ENCODE peak calls at places on chromosomes 12 and 14, in nine cellular contexts. H is aorta, P is keratinocyte, D is SJSA1, C is PC-3, Y is gastrocnemius medialis, O is stomach, V is upper lobe of right lung, G is uterus. J is an unnamed sample.

GRCh38 chr12:109264095-109264942 is 44.8 kb downstream of the FOXN4 start:
- DNase-seq in Y (no peak), V (peak), P (no peak), D (peak), C (peak), G (peak), O (peak), H (peak), J (no peak)

GRCh38 chr12:80056232-80056631 is 43.1 kb upstream of the OTOGL start:
- DNase-seq in Y (no peak), G (no peak), C (no peak), V (no peak), D (no peak), H (no peak), O (no peak), P (no peak), J (no peak)

GRCh38 chr14:32576088-32576795 is 247.1 kb downstream of the AKAP6 start:
- DNase-seq in D (peak), P (no peak), C (peak), O (peak), H (no peak), G (peak), Y (peak), V (no peak), J (peak)

GRCh38 chr12:5073838-5074237 is 30.2 kb downstream of the KCNA5 start:
- DNase-seq in Y (no peak), D (no peak), C (no peak), H (no peak), P (no peak), V (no peak), G (no peak), O (no peak), J (no peak)

GRCh38 chr14:50647282-50647681 is 20.8 kb downstream of the SAV1 start:
- DNase-seq in C (no peak), Y (no peak), O (no peak), H (no peak), D (no peak), V (no peak), G (no peak), P (no peak), J (no peak)

GRCh38 chr12:130298322-130298721 is 39.4 kb upstream of the PIWIL1 start:
- DNase-seq in Y (no peak), D (no peak), C (no peak), P (no peak), G (no peak), V (no peak), H (no peak), O (no peak), J (no peak)

GRCh38 chr12:39272934-39273770 is 169.8 kb downstream of the KIF21A start:
- DNase-seq in C (peak), H (no peak), V (no peak), D (peak), P (peak), O (no peak), G (no peak), Y (no peak), J (no peak)

GRCh38 chr12:54417712-54418440 is 1.2 kb downstream of the ITGA5 start:
- DNase-seq in C (no peak), G (peak), H (no peak), Y (no peak), O (no peak), P (no peak), V (no peak), D (no peak), J (no peak)

GRCh38 chr12:54404061-54405004 is 14.7 kb downstream of the ITGA5 start:
- DNase-seq in V (no peak), G (peak), C (peak), H (no peak), P (no peak), Y (no peak), D (peak), O (peak), J (peak)

GRCh38 chr14:72715910-72716268 is 178.0 kb downstream of the DPF3 start:
- DNase-seq in H (no peak), V (no peak), P (no peak), O (no peak), G (no peak), C (no peak), Y (peak), D (no peak), J (no peak)

GRCh38 chr12:123075591-123076171 is 75.2 kb downstream of the PITPNM2 start:
- DNase-seq in P (no peak), O (peak), H (no peak), C (peak), D (no peak), V (peak), Y (no peak), G (peak), J (peak)

GRCh38 chr12:123990512-123990911 is 17.5 kb downstream of the ZNF664 start:
- DNase-seq in D (no peak), G (peak), C (no peak), Y (no peak), H (no peak), V (no peak), O (no peak), P (no peak), J (no peak)

GRCh38 chr14:86015511-86015910 is 485.6 kb downstream of the FLRT2 start:
- DNase-seq in D (no peak), Y (no peak), C (no peak), P (no peak), O (no peak), V (no peak), H (no peak), G (no peak), J (no peak)

GRCh38 chr14:89491701-89492381 is 74.8 kb upstream of the FOXN3 start:
- DNase-seq in G (no peak), C (no peak), Y (no peak), D (no peak), O (no peak), H (no peak), V (no peak), P (no peak), J (no peak)

GRCh38 chr14:88576222-88576621 is 13.4 kb downstream of the ZC3H14 start:
- DNase-seq in D (no peak), C (peak), P (no peak), Y (no peak), O (no peak), H (no peak), V (no peak), G (no peak), J (no peak)

GRCh38 chr12:102851246-102851645 is 65.8 kb downstream of the PAH start:
- DNase-seq in O (no peak), V (no peak), G (no peak), Y (no peak), D (no peak), P (no peak), H (no peak), C (peak), J (no peak)

GRCh38 chr12:20319374-20319773 is 49.0 kb upstream of the PDE3A start:
- DNase-seq in Y (no peak), C (no peak), D (no peak), P (no peak), V (no peak), H (no peak), G (no peak), O (no peak), J (no peak)

GRCh38 chr14:104982548-104983230 is 2.9 kb upstream of the CLBA1 start:
- DNase-seq in P (no peak), H (peak), D (no peak), C (no peak), O (no peak), G (no peak), Y (no peak), V (no peak), J (no peak)

GRCh38 chr14:104986487-104987164 is 1.0 kb downstream of the CLBA1 start:
- DNase-seq in G (no peak), C (no peak), V (no peak), O (no peak), D (no peak), H (no peak), Y (no peak), P (no peak), J (no peak)

GRCh38 chr14:104983231-104983721 is 2.3 kb upstream of the CLBA1 start:
- DNase-seq in O (no peak), G (no peak), D (no peak), P (no peak), Y (no peak), V (no peak), H (no peak), C (no peak), J (no peak)

GRCh38 chr14:104984056-104984894 is 1.3 kb upstream of the CLBA1 start:
- DNase-seq in Y (no peak), G (no peak), V (no peak), D (no peak), O (no peak), C (no peak), P (no peak), H (peak), J (no peak)

DNA sequence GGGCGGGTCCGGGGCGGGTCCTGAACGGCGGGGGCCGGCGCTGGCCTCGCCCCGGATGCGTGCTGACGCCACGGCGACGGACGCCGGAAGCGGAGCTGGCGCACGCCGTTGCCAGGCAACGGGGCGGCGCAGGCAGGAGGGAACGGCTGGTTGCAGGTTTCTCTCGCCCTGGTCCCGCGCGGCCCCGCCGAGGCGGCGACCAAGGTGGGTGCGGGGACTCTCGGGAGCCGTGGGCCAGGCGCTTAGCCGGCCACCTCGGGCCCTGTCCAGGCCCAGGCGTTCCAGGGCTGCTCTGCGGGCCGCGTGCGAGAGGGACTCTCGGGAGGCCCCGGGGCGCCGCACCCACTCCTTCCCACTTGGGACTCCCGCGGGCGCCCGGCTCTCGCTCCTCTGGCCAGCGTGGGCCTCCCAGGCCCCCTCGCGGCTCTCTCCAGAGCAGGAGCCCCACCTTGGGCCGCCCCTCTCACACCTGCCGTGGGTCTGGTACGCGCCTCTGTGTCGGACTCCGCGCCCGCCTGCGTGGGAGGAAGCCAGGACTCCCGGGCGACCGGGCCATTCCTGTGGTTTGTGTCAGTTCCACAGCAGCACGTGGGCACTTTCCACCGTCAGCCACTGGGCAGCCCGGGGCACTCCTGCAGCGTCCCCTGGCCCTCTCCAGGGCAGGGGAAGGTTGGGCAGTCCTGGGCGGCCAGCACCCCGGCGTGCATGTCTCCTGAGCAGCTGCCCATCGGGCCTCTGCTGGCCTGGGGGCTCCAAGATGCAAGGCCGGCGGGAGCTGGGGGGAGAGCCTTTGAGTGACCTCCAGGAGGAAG is at the start of gene CLBA1:
- DNase-seq in G (peak), V (peak), C (peak), P (no peak), O (peak), Y (peak), H (peak), D (peak), J (peak)
- H3K27ac ChIP-seq in G (peak), V (peak), C (peak), P (peak), O (peak), Y (peak), H (peak), D (peak), J (no peak)

GRCh38 chr14:102930753-102931579 is 8.5 kb downstream of the AMN start:
- DNase-seq in G (no peak), O (peak), H (no peak), Y (no peak), C (peak), D (no peak), P (no peak), V (no peak), J (no peak)

GRCh38 chr14:102928412-102929348 is 6.2 kb downstream of the AMN start:
- DNase-seq in G (peak), H (peak), V (peak), Y (no peak), O (peak), C (no peak), D (no peak), P (peak), J (peak)

GRCh38 chr14:102930138-102930752 is 7.8 kb downstream of the AMN start:
- DNase-seq in G (no peak), V (no peak), Y (no peak), C (no peak), O (no peak), P (no peak), H (no peak), D (no peak), J (no peak)

GRCh38 chr14:102927878-102928411 is 5.5 kb downstream of the AMN start:
- DNase-seq in O (no peak), H (peak), D (no peak), C (no peak), Y (no peak), G (no peak), V (peak), P (no peak), J (no peak)

GRCh38 chr14:102929349-102930137 is 7.1 kb downstream of the AMN start:
- DNase-seq in H (no peak), Y (no peak), V (no peak), G (no peak), O (no peak), P (no peak), D (no peak), C (no peak), J (no peak)
- H3K27ac ChIP-seq in H (no peak), Y (no peak), V (no peak), G (no peak), O (no peak), P (no peak), D (no peak), C (no peak), J (no peak)

GRCh38 chr12:120851444-120851843 is 52.7 kb downstream of the SPPL3 start:
- DNase-seq in H (no peak), D (no peak), G (no peak), P (no peak), Y (peak), O (no peak), V (no peak), C (no peak), J (no peak)
- H3K27ac ChIP-seq in H (no peak), D (no peak), G (no peak), P (peak), Y (peak), O (no peak), V (no peak), C (no peak), J (no peak)

DNA sequence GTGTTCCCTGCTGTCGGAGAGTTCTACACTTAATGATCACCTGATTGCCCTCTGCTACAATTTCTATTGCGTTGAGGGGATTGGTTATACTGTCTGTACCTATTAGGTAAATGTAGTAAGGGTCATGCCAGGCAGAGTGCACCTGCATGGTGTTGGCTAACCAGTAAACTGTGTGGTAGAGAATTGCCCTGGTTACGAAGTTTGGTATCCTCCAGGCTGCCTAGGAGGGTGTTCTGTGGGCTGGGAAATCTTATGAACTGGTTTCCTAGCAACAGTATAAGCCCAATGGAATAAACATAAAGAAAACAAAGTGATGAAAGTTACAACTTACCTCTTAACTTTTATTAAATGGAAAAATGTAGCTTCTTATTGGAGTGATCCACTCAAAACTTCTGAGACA is 1.4 kb downstream of the CCDC91 start:
- DNase-seq in P (no peak), Y (no peak), C (no peak), V (no peak), H (no peak), G (no peak), D (no peak), O (no peak), J (no peak)
- H3K27ac ChIP-seq in P (peak), Y (peak), C (peak), V (peak), H (peak), G (peak), D (peak), O (peak), J (peak)

J was measured in CD4-positive, alpha-beta T cell.